ENCODE peak calls at places on chromosomes 5 and 9, in eight cellular contexts. One of them, this sample, is unnamed. For H3K9me3, the result is how much of the 10 kb centered on the place peaks cover.

GRCh38 chr9:36461341-36461740 is 61.3 kb upstream of the RNF38 start:
- DNase-seq in spleen: no peak
- DNase-seq in cardiac muscle cell: no peak
- DNase-seq in adipocyte: peak
- DNase-seq in effector memory CD4-positive, alpha-beta T cell: no peak
- DNase-seq in psoas muscle: no peak
- DNase-seq in uterus: no peak
- DNase-seq in CD4-positive, alpha-beta memory T cell: no peak
- DNase-seq in this sample: no peak

GRCh38 chr5:149800563-149801103 is 70.5 kb downstream of the PPARGC1B start:
- DNase-seq in effector memory CD4-positive, alpha-beta T cell: no peak
- DNase-seq in spleen: no peak
- DNase-seq in cardiac muscle cell: no peak
- DNase-seq in psoas muscle: no peak
- DNase-seq in uterus: no peak
- DNase-seq in adipocyte: no peak
- DNase-seq in CD4-positive, alpha-beta memory T cell: no peak
- DNase-seq in this sample: no peak

GRCh38 chr9:98708103-98708932 is 417 bp downstream of the GABBR2 start:
- DNase-seq in adipocyte: peak
- DNase-seq in CD4-positive, alpha-beta memory T cell: no peak
- DNase-seq in effector memory CD4-positive, alpha-beta T cell: no peak
- DNase-seq in uterus: no peak
- DNase-seq in spleen: no peak
- DNase-seq in psoas muscle: no peak
- DNase-seq in cardiac muscle cell: no peak
- DNase-seq in this sample: no peak

GRCh38 chr5:174493536-174493935 is 230.8 kb upstream of the MSX2 start:
- DNase-seq in effector memory CD4-positive, alpha-beta T cell: no peak
- DNase-seq in uterus: no peak
- DNase-seq in psoas muscle: no peak
- DNase-seq in adipocyte: no peak
- DNase-seq in spleen: no peak
- DNase-seq in CD4-positive, alpha-beta memory T cell: no peak
- DNase-seq in cardiac muscle cell: no peak
- DNase-seq in this sample: no peak

GRCh38 chr5:157994271-157994691 is 135.3 kb upstream of the CLINT1 start:
- DNase-seq in psoas muscle: no peak
- DNase-seq in adipocyte: no peak
- DNase-seq in effector memory CD4-positive, alpha-beta T cell: peak
- DNase-seq in CD4-positive, alpha-beta memory T cell: peak
- DNase-seq in cardiac muscle cell: no peak
- DNase-seq in uterus: no peak
- DNase-seq in spleen: no peak
- DNase-seq in this sample: no peak

GRCh38 chr9:37974506-37975173 is 70.7 kb upstream of the SLC25A51 start:
- DNase-seq in adipocyte: peak
- DNase-seq in CD4-positive, alpha-beta memory T cell: no peak
- DNase-seq in psoas muscle: no peak
- DNase-seq in cardiac muscle cell: no peak
- DNase-seq in uterus: no peak
- DNase-seq in effector memory CD4-positive, alpha-beta T cell: no peak
- DNase-seq in spleen: peak
- DNase-seq in this sample: no peak

GRCh38 chr5:143322931-143323330 is 80.6 kb downstream of the NR3C1 start:
- DNase-seq in cardiac muscle cell: no peak
- DNase-seq in CD4-positive, alpha-beta memory T cell: no peak
- DNase-seq in adipocyte: no peak
- DNase-seq in effector memory CD4-positive, alpha-beta T cell: no peak
- DNase-seq in uterus: no peak
- DNase-seq in spleen: no peak
- DNase-seq in psoas muscle: no peak
- DNase-seq in this sample: no peak

GRCh38 chr9:99162759-99163364 is 57.9 kb downstream of the TGFBR1 start:
- DNase-seq in uterus: no peak
- DNase-seq in spleen: no peak
- DNase-seq in CD4-positive, alpha-beta memory T cell: peak
- DNase-seq in psoas muscle: no peak
- DNase-seq in cardiac muscle cell: peak
- DNase-seq in adipocyte: peak
- DNase-seq in effector memory CD4-positive, alpha-beta T cell: no peak
- DNase-seq in this sample: no peak

GRCh38 chr5:18882162-18882561 is 1105.8 kb downstream of the CDH18 start:
- DNase-seq in spleen: no peak
- DNase-seq in effector memory CD4-positive, alpha-beta T cell: no peak
- DNase-seq in adipocyte: no peak
- DNase-seq in CD4-positive, alpha-beta memory T cell: no peak
- DNase-seq in psoas muscle: no peak
- DNase-seq in uterus: no peak
- DNase-seq in cardiac muscle cell: no peak
- DNase-seq in this sample: no peak

GRCh38 chr5:138096997-138097828 is 13.4 kb downstream of the WNT8A start:
- DNase-seq in effector memory CD4-positive, alpha-beta T cell: no peak
- DNase-seq in uterus: no peak
- DNase-seq in CD4-positive, alpha-beta memory T cell: no peak
- DNase-seq in psoas muscle: no peak
- DNase-seq in spleen: no peak
- DNase-seq in cardiac muscle cell: no peak
- DNase-seq in adipocyte: no peak
- DNase-seq in this sample: no peak

GRCh38 chr5:107671742-107672211 is 1.0 kb upstream of the EFNA5 start:
- DNase-seq in effector memory CD4-positive, alpha-beta T cell: no peak
- DNase-seq in cardiac muscle cell: peak
- DNase-seq in adipocyte: peak
- DNase-seq in psoas muscle: no peak
- DNase-seq in spleen: no peak
- DNase-seq in CD4-positive, alpha-beta memory T cell: no peak
- DNase-seq in uterus: no peak
- DNase-seq in this sample: no peak

GRCh38 chr9:92455217-92455616 is 27.1 kb downstream of the ASPN start:
- DNase-seq in psoas muscle: no peak
- DNase-seq in adipocyte: peak
- DNase-seq in effector memory CD4-positive, alpha-beta T cell: no peak
- DNase-seq in CD4-positive, alpha-beta memory T cell: no peak
- DNase-seq in spleen: no peak
- DNase-seq in uterus: no peak
- DNase-seq in cardiac muscle cell: no peak
- DNase-seq in this sample: no peak

GRCh38 chr5:29697786-29698414 is 1495.6 kb upstream of the CDH6 start:
- DNase-seq in effector memory CD4-positive, alpha-beta T cell: no peak
- DNase-seq in CD4-positive, alpha-beta memory T cell: no peak
- DNase-seq in cardiac muscle cell: peak
- DNase-seq in spleen: no peak
- DNase-seq in uterus: no peak
- DNase-seq in psoas muscle: no peak
- DNase-seq in adipocyte: no peak
- DNase-seq in this sample: no peak

GRCh38 chr5:151151793-151152192 is 5.8 kb downstream of the ANXA6 start:
- DNase-seq in adipocyte: peak
- DNase-seq in psoas muscle: no peak
- DNase-seq in effector memory CD4-positive, alpha-beta T cell: no peak
- DNase-seq in uterus: no peak
- DNase-seq in cardiac muscle cell: no peak
- DNase-seq in CD4-positive, alpha-beta memory T cell: no peak
- DNase-seq in spleen: no peak
- DNase-seq in this sample: no peak

GRCh38 chr9:14326264-14326826 is 12.4 kb upstream of the NFIB start:
- DNase-seq in CD4-positive, alpha-beta memory T cell: no peak
- DNase-seq in cardiac muscle cell: no peak
- DNase-seq in uterus: no peak
- DNase-seq in psoas muscle: no peak
- DNase-seq in effector memory CD4-positive, alpha-beta T cell: no peak
- DNase-seq in adipocyte: peak
- DNase-seq in spleen: no peak
- DNase-seq in this sample: no peak

GRCh38 chr9:122477826-122478225 is at the start of gene OR1J1:
- DNase-seq in spleen: no peak
- DNase-seq in psoas muscle: no peak
- DNase-seq in adipocyte: no peak
- DNase-seq in cardiac muscle cell: no peak
- DNase-seq in CD4-positive, alpha-beta memory T cell: no peak
- DNase-seq in effector memory CD4-positive, alpha-beta T cell: no peak
- DNase-seq in uterus: no peak
- DNase-seq in this sample: no peak

GRCh38 chr9:122474561-122474960 is 3.2 kb downstream of the OR1J1 start:
- DNase-seq in cardiac muscle cell: no peak
- DNase-seq in psoas muscle: no peak
- DNase-seq in spleen: no peak
- DNase-seq in CD4-positive, alpha-beta memory T cell: no peak
- DNase-seq in adipocyte: no peak
- DNase-seq in effector memory CD4-positive, alpha-beta T cell: no peak
- DNase-seq in uterus: no peak
- DNase-seq in this sample: no peak

GRCh38 chr9:122475717-122476116 is 2.0 kb downstream of the OR1J1 start:
- DNase-seq in cardiac muscle cell: no peak
- DNase-seq in uterus: no peak
- DNase-seq in effector memory CD4-positive, alpha-beta T cell: no peak
- DNase-seq in spleen: no peak
- DNase-seq in CD4-positive, alpha-beta memory T cell: no peak
- DNase-seq in psoas muscle: no peak
- DNase-seq in adipocyte: no peak
- DNase-seq in this sample: no peak

GRCh38 chr9:122477346-122477745 is 380 bp downstream of the OR1J1 start:
- DNase-seq in cardiac muscle cell: no peak
- DNase-seq in psoas muscle: no peak
- DNase-seq in uterus: no peak
- DNase-seq in effector memory CD4-positive, alpha-beta T cell: no peak
- DNase-seq in CD4-positive, alpha-beta memory T cell: no peak
- DNase-seq in adipocyte: no peak
- DNase-seq in spleen: no peak
- DNase-seq in this sample: no peak
- H3K9me3 ChIP-seq in cardiac muscle cell: under half
- H3K9me3 ChIP-seq in psoas muscle: under half
- H3K9me3 ChIP-seq in uterus: under half
- H3K9me3 ChIP-seq in effector memory CD4-positive, alpha-beta T cell: under half
- H3K9me3 ChIP-seq in CD4-positive, alpha-beta memory T cell: under half
- H3K9me3 ChIP-seq in adipocyte: under half
- H3K9me3 ChIP-seq in spleen: under half
- H3K9me3 ChIP-seq in this sample: under half

DNA sequence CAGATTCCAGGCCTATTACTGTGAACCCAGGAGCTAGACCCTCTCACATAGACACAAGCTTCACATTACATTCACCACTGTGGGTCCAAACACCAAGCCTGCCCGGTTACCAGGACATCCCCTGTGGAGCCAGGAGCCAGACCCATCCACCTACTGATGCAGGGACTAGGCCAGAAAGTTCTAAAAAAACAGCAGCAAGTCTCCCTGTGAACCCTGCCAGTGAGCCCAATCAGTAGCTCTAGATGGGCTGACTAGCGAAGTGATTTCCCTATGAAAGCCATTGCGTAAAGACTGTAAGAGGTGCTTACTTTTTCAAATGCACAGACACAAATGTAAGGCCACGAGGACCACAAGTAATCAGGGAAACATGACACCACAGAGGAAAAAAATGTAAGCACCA is 352.3 kb downstream of the TMEM161B start:
- DNase-seq in psoas muscle: no peak
- DNase-seq in adipocyte: no peak
- DNase-seq in uterus: no peak
- DNase-seq in spleen: no peak
- DNase-seq in CD4-positive, alpha-beta memory T cell: no peak
- DNase-seq in cardiac muscle cell: no peak
- DNase-seq in effector memory CD4-positive, alpha-beta T cell: no peak
- DNase-seq in this sample: no peak
- H3K9me3 ChIP-seq in psoas muscle: under half
- H3K9me3 ChIP-seq in adipocyte: under half
- H3K9me3 ChIP-seq in uterus: under half
- H3K9me3 ChIP-seq in spleen: under half
- H3K9me3 ChIP-seq in CD4-positive, alpha-beta memory T cell: under half
- H3K9me3 ChIP-seq in cardiac muscle cell: under half
- H3K9me3 ChIP-seq in effector memory CD4-positive, alpha-beta T cell: under half
- H3K9me3 ChIP-seq in this sample: under half

GRCh38 chr5:159682623-159683022 is 233.7 kb upstream of the ADRA1B start:
- DNase-seq in CD4-positive, alpha-beta memory T cell: no peak
- DNase-seq in spleen: no peak
- DNase-seq in adipocyte: no peak
- DNase-seq in cardiac muscle cell: no peak
- DNase-seq in psoas muscle: no peak
- DNase-seq in effector memory CD4-positive, alpha-beta T cell: no peak
- DNase-seq in uterus: no peak
- DNase-seq in this sample: no peak
- H3K9me3 ChIP-seq in CD4-positive, alpha-beta memory T cell: under half
- H3K9me3 ChIP-seq in spleen: under half
- H3K9me3 ChIP-seq in adipocyte: under half
- H3K9me3 ChIP-seq in cardiac muscle cell: under half
- H3K9me3 ChIP-seq in psoas muscle: under half
- H3K9me3 ChIP-seq in effector memory CD4-positive, alpha-beta T cell: under half
- H3K9me3 ChIP-seq in uterus: under half
- H3K9me3 ChIP-seq in this sample: under half

DNA sequence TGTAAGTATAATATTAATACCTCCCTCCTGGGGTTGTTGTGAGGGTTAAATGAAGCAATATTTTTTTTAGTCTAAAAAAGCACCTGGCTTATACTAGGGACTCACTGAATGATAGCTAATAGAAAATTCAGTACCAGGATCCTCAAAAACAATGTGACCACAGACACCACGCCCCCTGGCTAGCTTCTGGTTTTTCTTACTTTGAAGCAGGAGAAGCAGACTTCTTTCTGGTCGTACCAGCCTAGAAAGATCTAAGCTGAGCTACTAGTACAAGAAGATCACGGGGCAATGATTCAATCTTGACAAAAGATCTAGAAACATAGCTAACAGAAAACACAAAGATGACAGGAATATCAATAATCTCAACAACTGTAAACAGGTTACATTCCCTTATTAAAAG is 218.5 kb upstream of the SLC30A5 start:
- DNase-seq in spleen: no peak
- DNase-seq in cardiac muscle cell: no peak
- DNase-seq in uterus: no peak
- DNase-seq in CD4-positive, alpha-beta memory T cell: peak
- DNase-seq in adipocyte: no peak
- DNase-seq in effector memory CD4-positive, alpha-beta T cell: no peak
- DNase-seq in psoas muscle: no peak
- DNase-seq in this sample: no peak
- H3K9me3 ChIP-seq in spleen: under half
- H3K9me3 ChIP-seq in cardiac muscle cell: under half
- H3K9me3 ChIP-seq in uterus: under half
- H3K9me3 ChIP-seq in CD4-positive, alpha-beta memory T cell: under half
- H3K9me3 ChIP-seq in adipocyte: under half
- H3K9me3 ChIP-seq in effector memory CD4-positive, alpha-beta T cell: under half
- H3K9me3 ChIP-seq in psoas muscle: under half
- H3K9me3 ChIP-seq in this sample: under half

GRCh38 chr5:98694902-98695301 is 78.6 kb upstream of the RGMB start:
- DNase-seq in uterus: no peak
- DNase-seq in spleen: no peak
- DNase-seq in effector memory CD4-positive, alpha-beta T cell: no peak
- DNase-seq in cardiac muscle cell: no peak
- DNase-seq in CD4-positive, alpha-beta memory T cell: no peak
- DNase-seq in psoas muscle: no peak
- DNase-seq in adipocyte: no peak
- DNase-seq in this sample: no peak
- H3K9me3 ChIP-seq in uterus: under half
- H3K9me3 ChIP-seq in spleen: under half
- H3K9me3 ChIP-seq in effector memory CD4-positive, alpha-beta T cell: under half
- H3K9me3 ChIP-seq in cardiac muscle cell: under half
- H3K9me3 ChIP-seq in CD4-positive, alpha-beta memory T cell: under half
- H3K9me3 ChIP-seq in psoas muscle: under half
- H3K9me3 ChIP-seq in adipocyte: under half
- H3K9me3 ChIP-seq in this sample: under half

GRCh38 chr5:117719413-117719812 is 1144.8 kb upstream of the SEMA6A start:
- DNase-seq in CD4-positive, alpha-beta memory T cell: no peak
- DNase-seq in psoas muscle: no peak
- DNase-seq in uterus: no peak
- DNase-seq in spleen: no peak
- DNase-seq in adipocyte: no peak
- DNase-seq in effector memory CD4-positive, alpha-beta T cell: no peak
- DNase-seq in cardiac muscle cell: no peak
- DNase-seq in this sample: no peak

GRCh38 chr5:117713585-117714198 is 1139.1 kb upstream of the SEMA6A start:
- DNase-seq in CD4-positive, alpha-beta memory T cell: no peak
- DNase-seq in adipocyte: peak
- DNase-seq in uterus: no peak
- DNase-seq in psoas muscle: no peak
- DNase-seq in spleen: no peak
- DNase-seq in effector memory CD4-positive, alpha-beta T cell: no peak
- DNase-seq in cardiac muscle cell: no peak
- DNase-seq in this sample: no peak
- H3K9me3 ChIP-seq in CD4-positive, alpha-beta memory T cell: under half
- H3K9me3 ChIP-seq in adipocyte: under half
- H3K9me3 ChIP-seq in uterus: under half
- H3K9me3 ChIP-seq in psoas muscle: under half
- H3K9me3 ChIP-seq in spleen: half or more
- H3K9me3 ChIP-seq in effector memory CD4-positive, alpha-beta T cell: under half
- H3K9me3 ChIP-seq in cardiac muscle cell: under half
- H3K9me3 ChIP-seq in this sample: under half

This sample was measured in Peyer's patch.